ENCODE peak calls at places on chromosomes 5 and 9, in five cellular contexts. One of them, this sample, is unnamed.
A peak's percentile ranks its signal among the peaks of the same experiment; 100 is the strongest.

GRCh38 chr5:61999371-61999770 is 306.6 kb upstream of the KIF2A start:
- DNase-seq in K562: no peak
- DNase-seq in GM12878: no peak
- DNase-seq in H1: no peak
- DNase-seq in HepG2: no peak
- DNase-seq in this sample: no peak

GRCh38 chr9:134367796-134368490 is 41.7 kb downstream of the RXRA start:
- DNase-seq in HepG2: no peak
- DNase-seq in H1: no peak
- DNase-seq in GM12878: no peak
- DNase-seq in K562: no peak
- DNase-seq in this sample: no peak

GRCh38 chr9:29209748-29210276 is 1636.5 kb upstream of the C9orf72 start:
- DNase-seq in K562: no peak
- DNase-seq in H1: no peak
- DNase-seq in HepG2: no peak
- DNase-seq in GM12878: no peak
- DNase-seq in this sample: no peak

GRCh38 chr5:90548069-90548593 is 10.5 kb upstream of the ADGRV1 start:
- DNase-seq in HepG2: peak; percentile 66
- DNase-seq in GM12878: no peak
- DNase-seq in K562: peak; percentile 65
- DNase-seq in H1: no peak
- DNase-seq in this sample: peak; percentile 42

GRCh38 chr5:122165574-122166021 is 36.3 kb downstream of the ZNF474 start:
- DNase-seq in HepG2: peak; percentile 60
- DNase-seq in K562: no peak
- DNase-seq in GM12878: no peak
- DNase-seq in H1: no peak
- DNase-seq in this sample: no peak

GRCh38 chr5:117621921-117622320 is 1047.3 kb upstream of the SEMA6A start:
- DNase-seq in H1: no peak
- DNase-seq in GM12878: no peak
- DNase-seq in K562: no peak
- DNase-seq in HepG2: no peak
- DNase-seq in this sample: no peak

GRCh38 chr9:87594218-87594617 is 96.6 kb downstream of the DAPK1 start:
- DNase-seq in HepG2: no peak
- DNase-seq in K562: no peak
- DNase-seq in H1: no peak
- DNase-seq in GM12878: no peak
- DNase-seq in this sample: no peak

GRCh38 chr9:84969084-84969483 is 299.6 kb downstream of the NTRK2 start:
- DNase-seq in GM12878: no peak
- DNase-seq in K562: no peak
- DNase-seq in H1: no peak
- DNase-seq in HepG2: no peak
- DNase-seq in this sample: no peak

GRCh38 chr5:89350684-89351083 is 467.7 kb upstream of the MEF2C start:
- DNase-seq in H1: no peak
- DNase-seq in HepG2: no peak
- DNase-seq in K562: no peak
- DNase-seq in GM12878: no peak
- DNase-seq in this sample: no peak

GRCh38 chr5:42337143-42337542 is 86.1 kb upstream of the GHR start:
- DNase-seq in K562: no peak
- DNase-seq in H1: no peak
- DNase-seq in HepG2: no peak
- DNase-seq in GM12878: no peak
- DNase-seq in this sample: no peak

GRCh38 chr9:97484134-97484533 is 17.3 kb upstream of the TMOD1 start:
- DNase-seq in K562: no peak
- DNase-seq in H1: no peak
- DNase-seq in GM12878: no peak
- DNase-seq in HepG2: no peak
- DNase-seq in this sample: no peak

GRCh38 chr9:91775011-91775707 is 174.9 kb downstream of the ROR2 start:
- DNase-seq in GM12878: no peak
- DNase-seq in HepG2: peak; percentile 43
- DNase-seq in H1: peak; percentile 87
- DNase-seq in K562: peak; percentile 74
- DNase-seq in this sample: peak; percentile 31

GRCh38 chr5:148788636-148789035 is 37.8 kb upstream of the ADRB2 start:
- DNase-seq in GM12878: no peak
- DNase-seq in K562: no peak
- DNase-seq in H1: no peak
- DNase-seq in HepG2: no peak
- DNase-seq in this sample: no peak

GRCh38 chr5:56532411-56532935 is 282.9 kb upstream of the MAP3K1 start:
- DNase-seq in HepG2: no peak
- DNase-seq in K562: no peak
- DNase-seq in H1: no peak
- DNase-seq in GM12878: no peak
- DNase-seq in this sample: no peak

GRCh38 chr9:87684627-87685204 is 41.2 kb upstream of the CTSL start:
- DNase-seq in K562: peak; percentile 64
- DNase-seq in GM12878: no peak
- DNase-seq in HepG2: peak; percentile 19
- DNase-seq in H1: peak; percentile 84
- DNase-seq in this sample: peak; percentile 15

GRCh38 chr9:6764570-6765334 is 7.0 kb downstream of the KDM4C start:
- DNase-seq in H1: no peak
- DNase-seq in HepG2: no peak
- DNase-seq in GM12878: no peak
- DNase-seq in K562: no peak
- DNase-seq in this sample: no peak

GRCh38 chr9:124278054-124278540 is 20.3 kb downstream of the NEK6 start:
- DNase-seq in GM12878: no peak
- DNase-seq in K562: peak; percentile 66
- DNase-seq in HepG2: no peak
- DNase-seq in H1: no peak
- DNase-seq in this sample: no peak

GRCh38 chr9:124282442-124283231 is 24.9 kb downstream of the NEK6 start:
- DNase-seq in GM12878: no peak
- DNase-seq in H1: no peak
- DNase-seq in K562: peak; percentile 67
- DNase-seq in HepG2: peak; percentile 62
- DNase-seq in this sample: no peak

GRCh38 chr9:124279531-124280175 is 21.9 kb downstream of the NEK6 start:
- DNase-seq in K562: no peak
- DNase-seq in H1: no peak
- DNase-seq in GM12878: no peak
- DNase-seq in HepG2: no peak
- DNase-seq in this sample: no peak

GRCh38 chr9:124281934-124282351 is 24.2 kb downstream of the NEK6 start:
- DNase-seq in HepG2: peak; percentile 50
- DNase-seq in K562: no peak
- DNase-seq in H1: no peak
- DNase-seq in GM12878: no peak
- DNase-seq in this sample: no peak

GRCh38 chr9:124280176-124280691 is 22.5 kb downstream of the NEK6 start:
- DNase-seq in GM12878: no peak
- DNase-seq in HepG2: no peak
- DNase-seq in H1: no peak
- DNase-seq in K562: no peak
- DNase-seq in this sample: no peak
- TF ChIP-seq YY1 in GM12878: no peak
- TF ChIP-seq YY1 in HepG2: no peak
- TF ChIP-seq YY1 in H1: no peak
- TF ChIP-seq YY1 in K562: no peak
- TF ChIP-seq YY1 in this sample: no peak

GRCh38 chr5:142819816-142820215 is 49.6 kb downstream of the ARHGAP26 start:
- DNase-seq in H1: no peak
- DNase-seq in HepG2: no peak
- DNase-seq in K562: no peak
- DNase-seq in GM12878: no peak
- DNase-seq in this sample: no peak
- TF ChIP-seq CEBPB in H1: no peak
- TF ChIP-seq CEBPB in HepG2: no peak
- TF ChIP-seq CEBPB in K562: no peak
- TF ChIP-seq CEBPB in GM12878: no peak
- TF ChIP-seq CEBPB in this sample: no peak

GRCh38 chr5:58235279-58235678 is 224.6 kb downstream of the PLK2 start:
- DNase-seq in GM12878: no peak
- DNase-seq in H1: no peak
- DNase-seq in HepG2: no peak
- DNase-seq in K562: no peak
- DNase-seq in this sample: no peak
- TF ChIP-seq YY1 in GM12878: no peak
- TF ChIP-seq YY1 in H1: no peak
- TF ChIP-seq YY1 in HepG2: no peak
- TF ChIP-seq YY1 in K562: no peak
- TF ChIP-seq YY1 in this sample: no peak

DNA sequence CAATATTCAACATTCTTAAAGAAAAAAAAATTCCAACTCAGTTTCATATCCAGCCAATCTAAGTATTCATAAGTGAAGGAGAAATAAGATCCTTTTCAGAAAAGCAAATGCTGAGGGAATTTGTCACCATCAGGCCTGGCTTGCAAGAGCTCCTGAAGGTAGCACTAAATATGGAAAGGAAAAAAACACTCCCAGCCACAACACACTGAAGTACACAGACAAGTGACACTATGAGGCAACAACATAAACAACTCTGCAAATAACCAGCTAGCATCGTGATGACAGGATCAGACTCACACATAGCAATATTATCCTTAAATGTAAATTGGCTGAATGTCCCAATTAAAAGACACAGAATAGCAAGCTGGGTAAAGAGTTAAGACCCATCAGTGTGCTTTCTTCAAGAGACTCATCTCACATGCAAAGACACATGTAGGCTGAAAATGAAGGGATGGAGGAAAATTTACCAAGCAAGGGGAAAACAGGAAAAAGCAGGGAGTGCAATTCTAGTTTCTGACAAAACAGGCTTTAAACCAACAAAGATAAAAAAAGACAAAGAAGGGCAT is 33.1 kb downstream of the ANKRD33B start:
- DNase-seq in K562: no peak
- DNase-seq in HepG2: no peak
- DNase-seq in H1: no peak
- DNase-seq in GM12878: no peak
- DNase-seq in this sample: no peak
- TF ChIP-seq CEBPB in K562: no peak
- TF ChIP-seq CEBPB in HepG2: no peak
- TF ChIP-seq CEBPB in H1: no peak
- TF ChIP-seq CEBPB in GM12878: no peak
- TF ChIP-seq CEBPB in this sample: no peak

GRCh38 chr5:174493536-174493935 is 230.8 kb upstream of the MSX2 start:
- DNase-seq in H1: no peak
- DNase-seq in HepG2: no peak
- DNase-seq in K562: no peak
- DNase-seq in GM12878: no peak
- DNase-seq in this sample: no peak
- TF ChIP-seq YY1 in H1: no peak
- TF ChIP-seq YY1 in HepG2: no peak
- TF ChIP-seq YY1 in K562: no peak
- TF ChIP-seq YY1 in GM12878: no peak
- TF ChIP-seq YY1 in this sample: no peak

GRCh38 chr5:168939131-168939530 is 360.0 kb upstream of the PANK3 start:
- DNase-seq in K562: no peak
- DNase-seq in HepG2: no peak
- DNase-seq in GM12878: no peak
- DNase-seq in H1: no peak
- DNase-seq in this sample: no peak
- TF ChIP-seq CEBPB in K562: no peak
- TF ChIP-seq CEBPB in HepG2: no peak
- TF ChIP-seq CEBPB in GM12878: no peak
- TF ChIP-seq CEBPB in H1: no peak
- TF ChIP-seq CEBPB in this sample: no peak

GRCh38 chr5:146851133-146851532 is 27.4 kb downstream of the PPP2R2B start:
- DNase-seq in GM12878: no peak
- DNase-seq in HepG2: no peak
- DNase-seq in H1: no peak
- DNase-seq in K562: no peak
- DNase-seq in this sample: no peak
- TF ChIP-seq YY1 in GM12878: no peak
- TF ChIP-seq YY1 in HepG2: no peak
- TF ChIP-seq YY1 in H1: no peak
- TF ChIP-seq YY1 in K562: no peak
- TF ChIP-seq YY1 in this sample: no peak

This sample was measured in HCT116.